ENCODE peak calls at places on chromosomes 4 and X, in eight cellular contexts. One of them, this sample, is unnamed.

GRCh38 chr4:108224628-108225053 is 55.9 kb upstream of the LEF1 start:
- DNase-seq in retinal pigment epithelial cell: peak; percentile 88
- DNase-seq in mucosa of descending colon: no peak
- DNase-seq in transverse colon: no peak
- DNase-seq in BE2C: peak; percentile 81
- DNase-seq in H1: no peak
- DNase-seq in SJSA1: no peak
- DNase-seq in kidney: no peak
- DNase-seq in this sample: peak; percentile 9

GRCh38 chr4:151922306-151922705 is 161.5 kb upstream of the GATB start:
- DNase-seq in retinal pigment epithelial cell: no peak
- DNase-seq in mucosa of descending colon: no peak
- DNase-seq in transverse colon: no peak
- DNase-seq in BE2C: no peak
- DNase-seq in H1: no peak
- DNase-seq in SJSA1: no peak
- DNase-seq in kidney: no peak
- DNase-seq in this sample: no peak

GRCh38 chrX:3518870-3519269 is 172.4 kb upstream of the MXRA5 start:
- DNase-seq in retinal pigment epithelial cell: no peak
- DNase-seq in mucosa of descending colon: peak; percentile 52
- DNase-seq in transverse colon: peak; percentile 18
- DNase-seq in BE2C: no peak
- DNase-seq in H1: no peak
- DNase-seq in SJSA1: peak; percentile 79
- DNase-seq in kidney: no peak
- DNase-seq in this sample: peak; percentile 17

GRCh38 chr4:21697583-21697982 is 251.0 kb downstream of the KCNIP4 start:
- DNase-seq in retinal pigment epithelial cell: no peak
- DNase-seq in mucosa of descending colon: peak; percentile 25
- DNase-seq in transverse colon: no peak
- DNase-seq in BE2C: peak; percentile 90
- DNase-seq in H1: peak; percentile 65
- DNase-seq in SJSA1: no peak
- DNase-seq in kidney: peak; percentile 70
- DNase-seq in this sample: no peak

GRCh38 chr4:7189066-7189465 is 3.3 kb upstream of the SORCS2 start:
- DNase-seq in retinal pigment epithelial cell: no peak
- DNase-seq in mucosa of descending colon: peak; percentile 21
- DNase-seq in transverse colon: no peak
- DNase-seq in BE2C: no peak
- DNase-seq in H1: no peak
- DNase-seq in SJSA1: no peak
- DNase-seq in kidney: no peak
- DNase-seq in this sample: no peak

GRCh38 chr4:140937866-140938265 is 181.7 kb upstream of the TBC1D9 start:
- DNase-seq in retinal pigment epithelial cell: peak; percentile 91
- DNase-seq in mucosa of descending colon: no peak
- DNase-seq in transverse colon: no peak
- DNase-seq in BE2C: no peak
- DNase-seq in H1: no peak
- DNase-seq in SJSA1: peak; percentile 83
- DNase-seq in kidney: no peak
- DNase-seq in this sample: no peak

GRCh38 chr4:172270421-172270820 is 457.2 kb downstream of the GALNTL6 start:
- DNase-seq in retinal pigment epithelial cell: no peak
- DNase-seq in mucosa of descending colon: no peak
- DNase-seq in transverse colon: no peak
- DNase-seq in BE2C: peak; percentile 9
- DNase-seq in H1: no peak
- DNase-seq in SJSA1: no peak
- DNase-seq in kidney: no peak
- DNase-seq in this sample: no peak

GRCh38 chrX:75131973-75132627 is 24.0 kb downstream of the ABCB7 start:
- DNase-seq in retinal pigment epithelial cell: no peak
- DNase-seq in mucosa of descending colon: no peak
- DNase-seq in transverse colon: no peak
- DNase-seq in BE2C: no peak
- DNase-seq in H1: no peak
- DNase-seq in SJSA1: no peak
- DNase-seq in kidney: peak; percentile 12
- DNase-seq in this sample: peak; percentile 14

GRCh38 chr4:74527049-74527448 is 82.1 kb downstream of the AREG start:
- DNase-seq in retinal pigment epithelial cell: no peak
- DNase-seq in mucosa of descending colon: no peak
- DNase-seq in transverse colon: no peak
- DNase-seq in BE2C: no peak
- DNase-seq in H1: no peak
- DNase-seq in SJSA1: no peak
- DNase-seq in kidney: no peak
- DNase-seq in this sample: no peak

GRCh38 chrX:24553016-24553415 is 87.9 kb downstream of the PDK3 start:
- DNase-seq in retinal pigment epithelial cell: no peak
- DNase-seq in mucosa of descending colon: no peak
- DNase-seq in transverse colon: no peak
- DNase-seq in BE2C: no peak
- DNase-seq in H1: no peak
- DNase-seq in SJSA1: no peak
- DNase-seq in kidney: no peak
- DNase-seq in this sample: no peak

GRCh38 chr4:76803522-76803921 is 94.4 kb downstream of the SOWAHB start:
- DNase-seq in retinal pigment epithelial cell: no peak
- DNase-seq in mucosa of descending colon: no peak
- DNase-seq in transverse colon: no peak
- DNase-seq in BE2C: peak; percentile 31
- DNase-seq in H1: no peak
- DNase-seq in SJSA1: peak; percentile 73
- DNase-seq in kidney: no peak
- DNase-seq in this sample: no peak

GRCh38 chr4:26342328-26343040 is 21.7 kb downstream of the RBPJ start:
- DNase-seq in retinal pigment epithelial cell: peak; percentile 69
- DNase-seq in mucosa of descending colon: no peak
- DNase-seq in transverse colon: no peak
- DNase-seq in BE2C: no peak
- DNase-seq in H1: no peak
- DNase-seq in SJSA1: peak; percentile 20
- DNase-seq in kidney: no peak
- DNase-seq in this sample: no peak

GRCh38 chr4:21790437-21791029 is 158.0 kb downstream of the KCNIP4 start:
- DNase-seq in retinal pigment epithelial cell: no peak
- DNase-seq in mucosa of descending colon: no peak
- DNase-seq in transverse colon: no peak
- DNase-seq in BE2C: no peak
- DNase-seq in H1: no peak
- DNase-seq in SJSA1: peak; percentile 35
- DNase-seq in kidney: no peak
- DNase-seq in this sample: no peak

GRCh38 chr4:41122775-41123174 is 91.6 kb downstream of the APBB2 start:
- DNase-seq in retinal pigment epithelial cell: no peak
- DNase-seq in mucosa of descending colon: no peak
- DNase-seq in transverse colon: no peak
- DNase-seq in BE2C: no peak
- DNase-seq in H1: no peak
- DNase-seq in SJSA1: no peak
- DNase-seq in kidney: no peak
- DNase-seq in this sample: no peak

GRCh38 chr4:8182858-8183725 is 16.0 kb upstream of the SH3TC1 start:
- DNase-seq in retinal pigment epithelial cell: no peak
- DNase-seq in mucosa of descending colon: peak; percentile 93
- DNase-seq in transverse colon: peak; percentile 93
- DNase-seq in BE2C: no peak
- DNase-seq in H1: no peak
- DNase-seq in SJSA1: peak; percentile 97
- DNase-seq in kidney: peak; percentile 96
- DNase-seq in this sample: peak; percentile 92

GRCh38 chr4:140213736-140214135 is 59.8 kb upstream of the MAML3 start:
- DNase-seq in retinal pigment epithelial cell: no peak
- DNase-seq in mucosa of descending colon: no peak
- DNase-seq in transverse colon: no peak
- DNase-seq in BE2C: no peak
- DNase-seq in H1: no peak
- DNase-seq in SJSA1: no peak
- DNase-seq in kidney: no peak
- DNase-seq in this sample: no peak

GRCh38 chr4:123305746-123306145 is 90.8 kb upstream of the SPRY1 start:
- DNase-seq in retinal pigment epithelial cell: no peak
- DNase-seq in mucosa of descending colon: no peak
- DNase-seq in transverse colon: no peak
- DNase-seq in BE2C: no peak
- DNase-seq in H1: no peak
- DNase-seq in SJSA1: no peak
- DNase-seq in kidney: no peak
- DNase-seq in this sample: no peak

DNA sequence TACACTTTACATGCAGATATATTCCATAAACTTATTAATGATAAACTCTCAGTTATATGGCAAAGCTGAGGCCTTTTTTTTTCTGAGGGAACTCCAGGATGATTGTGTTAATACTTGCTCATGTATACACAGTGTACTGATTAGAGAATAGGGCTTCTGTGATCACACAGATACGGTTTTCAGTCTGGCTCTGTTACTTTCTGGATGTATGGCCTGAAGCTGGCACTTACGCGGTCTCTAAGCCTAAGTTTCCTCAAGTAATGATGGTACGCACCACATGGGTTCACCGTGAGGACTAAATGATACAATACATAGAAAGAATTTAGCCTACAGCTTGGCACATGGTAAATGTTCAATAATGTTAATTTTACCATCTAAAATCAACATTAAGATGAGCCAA is 73.8 kb downstream of the SEC24D start:
- DNase-seq in retinal pigment epithelial cell: no peak
- DNase-seq in mucosa of descending colon: no peak
- DNase-seq in transverse colon: no peak
- DNase-seq in BE2C: peak; percentile 42
- DNase-seq in H1: no peak
- DNase-seq in SJSA1: no peak
- DNase-seq in kidney: no peak
- DNase-seq in this sample: no peak
- H3K4me3 ChIP-seq in retinal pigment epithelial cell: no peak overlapping the region
- H3K4me3 ChIP-seq in mucosa of descending colon: no peak overlapping the region
- H3K4me3 ChIP-seq in transverse colon: no peak overlapping the region
- H3K4me3 ChIP-seq in BE2C: no peak overlapping the region
- H3K4me3 ChIP-seq in H1: no peak overlapping the region
- H3K4me3 ChIP-seq in SJSA1: no peak overlapping the region
- H3K4me3 ChIP-seq in kidney: no peak overlapping the region
- H3K4me3 ChIP-seq in this sample: no peak overlapping the region

DNA sequence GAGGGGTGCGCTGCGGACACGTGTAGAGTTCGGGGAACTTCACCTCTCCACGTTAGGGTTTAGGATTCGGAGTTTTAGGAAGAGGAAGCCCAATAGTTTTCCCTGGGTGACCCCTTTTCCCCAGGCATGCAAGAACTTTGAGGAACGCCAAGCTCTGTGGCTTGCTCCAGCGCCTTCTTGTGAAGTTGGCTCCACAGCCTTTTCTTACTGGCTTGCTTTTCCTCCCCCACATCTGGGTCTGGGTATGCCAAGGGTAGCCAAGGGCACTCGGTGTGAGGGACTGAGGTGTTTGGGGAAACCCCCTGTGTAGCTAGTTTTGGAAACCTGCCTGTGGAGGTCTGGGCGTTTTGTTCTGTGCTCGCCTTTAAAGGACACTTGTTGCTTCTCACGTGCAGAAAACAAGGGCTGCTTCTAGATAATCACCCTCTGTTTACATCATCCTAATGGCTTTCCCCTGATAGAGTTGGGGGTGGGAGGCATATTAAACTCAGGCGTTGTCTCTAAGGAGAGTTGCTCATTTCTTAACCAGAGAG is 746 bp downstream of the EDNRA start:
- DNase-seq in retinal pigment epithelial cell: no peak
- DNase-seq in mucosa of descending colon: no peak
- DNase-seq in transverse colon: no peak
- DNase-seq in BE2C: peak; percentile 16
- DNase-seq in H1: peak; percentile 61
- DNase-seq in SJSA1: no peak
- DNase-seq in kidney: no peak
- DNase-seq in this sample: no peak
- H3K4me3 ChIP-seq in retinal pigment epithelial cell: peak overlapping the region; percentile 55
- H3K4me3 ChIP-seq in mucosa of descending colon: no peak overlapping the region
- H3K4me3 ChIP-seq in transverse colon: peak overlapping the region; percentile 26
- H3K4me3 ChIP-seq in BE2C: peak overlapping the region; percentile 67
- H3K4me3 ChIP-seq in H1: peak overlapping the region; percentile 83
- H3K4me3 ChIP-seq in SJSA1: peak overlapping the region; percentile 52
- H3K4me3 ChIP-seq in kidney: peak overlapping the region; percentile 43
- H3K4me3 ChIP-seq in this sample: peak overlapping the region; percentile 54

DNA sequence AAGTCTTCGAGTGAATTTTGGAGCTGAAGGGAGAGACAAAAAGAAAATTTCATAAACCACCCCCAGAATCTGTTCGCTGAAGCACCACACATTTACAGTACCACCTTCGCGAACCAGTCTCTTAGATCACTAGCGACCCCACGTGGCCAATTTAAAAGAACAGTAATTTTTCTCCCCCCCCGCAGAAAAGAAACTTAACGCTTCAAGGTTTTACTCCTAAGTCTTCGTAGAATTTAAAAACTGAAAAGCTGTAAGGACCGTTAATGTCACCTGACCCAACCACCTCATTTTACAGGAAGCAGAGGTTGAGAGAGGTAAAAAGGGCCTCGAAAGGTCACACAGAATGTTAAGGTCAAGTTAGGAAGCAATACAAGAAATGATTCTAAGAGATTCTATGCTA is 187.5 kb downstream of the QDPR start:
- DNase-seq in retinal pigment epithelial cell: peak; percentile 10
- DNase-seq in mucosa of descending colon: no peak
- DNase-seq in transverse colon: peak; percentile 11
- DNase-seq in BE2C: peak; percentile 60
- DNase-seq in H1: peak; percentile 72
- DNase-seq in SJSA1: peak; percentile 84
- DNase-seq in kidney: no peak
- DNase-seq in this sample: no peak
- H3K4me3 ChIP-seq in retinal pigment epithelial cell: no peak overlapping the region
- H3K4me3 ChIP-seq in mucosa of descending colon: no peak overlapping the region
- H3K4me3 ChIP-seq in transverse colon: no peak overlapping the region
- H3K4me3 ChIP-seq in BE2C: peak overlapping the region; percentile 14
- H3K4me3 ChIP-seq in H1: no peak overlapping the region
- H3K4me3 ChIP-seq in SJSA1: no peak overlapping the region
- H3K4me3 ChIP-seq in kidney: no peak overlapping the region
- H3K4me3 ChIP-seq in this sample: no peak overlapping the region

DNA sequence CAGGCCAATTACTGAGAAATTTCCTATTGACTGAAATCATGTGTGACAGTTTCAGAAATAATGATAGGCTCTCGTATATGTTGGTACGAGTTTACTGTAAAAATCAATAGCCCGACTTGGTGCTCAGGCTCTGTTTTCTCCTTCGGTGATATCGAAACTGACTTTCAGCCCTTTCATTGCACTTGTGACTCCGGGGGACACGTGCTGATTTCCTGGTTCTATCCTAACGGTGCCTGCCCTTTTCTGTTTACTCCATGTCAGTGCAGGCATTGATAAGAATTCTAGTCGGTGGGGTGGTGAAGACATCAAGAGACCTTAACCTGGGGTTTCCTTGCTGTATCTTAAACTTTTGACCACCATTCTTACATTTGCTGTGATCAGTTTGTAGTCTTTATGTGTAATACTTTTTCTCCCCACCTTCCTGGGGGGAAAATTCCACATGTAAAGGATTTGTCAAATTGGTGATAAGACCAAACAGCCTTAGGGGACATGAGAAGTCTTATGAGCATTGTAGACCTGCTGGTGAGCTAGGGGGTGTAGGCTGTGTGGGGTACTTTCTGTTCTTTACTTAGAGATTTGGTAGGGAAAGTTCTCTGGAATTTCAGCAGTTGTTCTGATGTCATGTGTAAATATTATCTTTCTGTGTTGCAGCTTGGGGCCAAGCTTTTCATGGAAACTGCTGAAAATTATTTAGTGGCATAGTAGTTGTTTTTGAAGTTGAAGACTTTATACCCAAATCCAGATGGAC is 52.7 kb downstream of the TMEM131L start:
- DNase-seq in retinal pigment epithelial cell: no peak
- DNase-seq in mucosa of descending colon: no peak
- DNase-seq in transverse colon: no peak
- DNase-seq in BE2C: no peak
- DNase-seq in H1: no peak
- DNase-seq in SJSA1: peak; percentile 19
- DNase-seq in kidney: no peak
- DNase-seq in this sample: no peak
- H3K4me3 ChIP-seq in retinal pigment epithelial cell: no peak overlapping the region
- H3K4me3 ChIP-seq in mucosa of descending colon: no peak overlapping the region
- H3K4me3 ChIP-seq in transverse colon: no peak overlapping the region
- H3K4me3 ChIP-seq in BE2C: no peak overlapping the region
- H3K4me3 ChIP-seq in H1: no peak overlapping the region
- H3K4me3 ChIP-seq in SJSA1: no peak overlapping the region
- H3K4me3 ChIP-seq in kidney: no peak overlapping the region
- H3K4me3 ChIP-seq in this sample: no peak overlapping the region